ENCODE peak calls at places on chromosomes 16 and 17, in nine cellular contexts. I is GM12878, C is mesendoderm, G is neuronal stem cell, T is SK-N-SH, Z is fibroblast of lung, X is PC-9, B is mammary epithelial cell, N is IMR-90. K is an unnamed sample. For H3K4me1 and H3K36me3, the result is how much of the 10 kb centered on the place peaks cover.

GRCh38 chr16:11985250-11985649 is 8.7 kb downstream of the SNX29 start:
- DNase-seq in C (no peak), I (no peak), B (no peak), T (no peak), N (no peak), Z (no peak), X (no peak), G (no peak), K (no peak)

GRCh38 chr16:62018301-62019060 is 17.8 kb downstream of the CDH8 start:
- DNase-seq in T (no peak), I (no peak), G (no peak), N (no peak), Z (no peak), X (no peak), B (no peak), C (no peak), K (no peak)

GRCh38 chr17:78442648-78443128 is 64.2 kb downstream of the PGS1 start:
- DNase-seq in Z (peak), X (no peak), B (no peak), G (no peak), N (peak), T (no peak), I (no peak), C (no peak), K (no peak)

GRCh38 chr17:7745748-7746470 is 28.4 kb downstream of the DNAH2 start:
- DNase-seq in Z (peak), T (no peak), B (peak), G (no peak), N (peak), C (peak), I (no peak), X (peak), K (no peak)

GRCh38 chr16:56569971-56570370 is 5.1 kb downstream of the MT4 start:
- DNase-seq in C (no peak), Z (no peak), N (no peak), G (no peak), X (no peak), B (no peak), I (no peak), T (no peak), K (no peak)

GRCh38 chr16:76796431-76796830 is 394.6 kb upstream of the MON1B start:
- DNase-seq in X (no peak), G (no peak), Z (peak), I (no peak), C (no peak), B (no peak), N (no peak), T (no peak), K (no peak)

GRCh38 chr17:13001991-13002615 is 15.7 kb downstream of the ELAC2 start:
- DNase-seq in X (no peak), T (no peak), Z (peak), N (peak), I (no peak), G (no peak), B (no peak), C (no peak), K (no peak)

GRCh38 chr17:10130263-10130662 is 68.1 kb downstream of the GAS7 start:
- DNase-seq in C (no peak), T (no peak), G (no peak), Z (peak), X (no peak), B (no peak), I (no peak), N (peak), K (peak)

GRCh38 chr16:67661101-67661661 is 421 bp downstream of the PARD6A start:
- DNase-seq in N (peak), B (peak), X (peak), G (peak), C (peak), T (peak), Z (peak), I (no peak), K (no peak)

GRCh38 chr16:12545792-12546342 is 257.8 kb downstream of the CPPED1 start:
- DNase-seq in X (no peak), G (no peak), I (peak), Z (no peak), C (no peak), N (no peak), T (no peak), B (no peak), K (no peak)

GRCh38 chr17:537133-537532 is 177.5 kb downstream of the VPS53 start:
- DNase-seq in I (no peak), B (no peak), C (peak), T (no peak), X (no peak), N (no peak), Z (no peak), G (no peak), K (no peak)

GRCh38 chr17:48174833-48175232 is 67.3 kb downstream of the SNX11 start:
- DNase-seq in B (no peak), Z (no peak), X (no peak), G (no peak), N (no peak), I (no peak), C (no peak), T (no peak), K (no peak)

GRCh38 chr17:37111329-37111728 is 162.6 kb downstream of the AATF start:
- DNase-seq in I (no peak), C (no peak), T (no peak), B (no peak), G (no peak), Z (no peak), N (no peak), X (no peak), K (no peak)

GRCh38 chr17:8256291-8256690 is 7.2 kb downstream of the PFAS start:
- DNase-seq in N (no peak), T (no peak), X (no peak), G (no peak), C (no peak), B (no peak), Z (no peak), I (no peak), K (no peak)

GRCh38 chr16:4131621-4132020 is 15.4 kb upstream of the ADCY9 start:
- DNase-seq in X (no peak), G (no peak), C (no peak), Z (no peak), N (no peak), B (no peak), T (no peak), I (no peak), K (no peak)

GRCh38 chr17:58267347-58268324 is 13.1 kb downstream of the MPO start:
- DNase-seq in Z (no peak), T (no peak), C (no peak), X (no peak), G (no peak), B (no peak), I (no peak), N (no peak), K (no peak)

GRCh38 chr16:11107781-11108465 is 148.1 kb downstream of the SOCS1 start:
- DNase-seq in G (no peak), Z (peak), T (no peak), N (peak), I (no peak), X (no peak), C (peak), B (no peak), K (no peak)

GRCh38 chr16:8108991-8109509 is 481.3 kb downstream of the TMEM114 start:
- DNase-seq in T (no peak), Z (no peak), C (no peak), B (no peak), G (no peak), X (no peak), N (no peak), I (no peak), K (no peak)

GRCh38 chr16:66408181-66409048 is 18.7 kb upstream of the BEAN1 start:
- DNase-seq in Z (peak), X (peak), B (peak), T (peak), I (no peak), N (peak), C (peak), G (no peak), K (peak)

GRCh38 chr17:76147211-76148014 is 6.4 kb upstream of the FOXJ1 start:
- DNase-seq in T (peak), Z (peak), G (no peak), X (no peak), B (peak), N (peak), I (no peak), C (no peak), K (no peak)

GRCh38 chr16:21169249-21169981 is 10.9 kb downstream of the LDAF1 start:
- DNase-seq in G (no peak), C (no peak), B (peak), T (no peak), N (peak), I (no peak), X (no peak), Z (peak), K (no peak)

GRCh38 chr17:8701221-8701620 is 43.4 kb downstream of the CCDC42 start:
- DNase-seq in I (no peak), T (no peak), Z (no peak), G (no peak), C (no peak), X (no peak), N (no peak), B (no peak), K (no peak)

GRCh38 chr16:11613381-11614303 is 26.9 kb upstream of the LITAF start:
- DNase-seq in T (no peak), B (peak), I (no peak), G (no peak), Z (peak), C (no peak), N (no peak), X (peak), K (no peak)

GRCh38 chr17:509316-509715 is 156.7 kb upstream of the RPH3AL start:
- DNase-seq in C (no peak), T (no peak), B (no peak), I (no peak), G (no peak), Z (no peak), N (no peak), X (no peak), K (no peak)

GRCh38 chr17:57001541-57001940 is 23.6 kb downstream of the SCPEP1 start:
- DNase-seq in N (no peak), Z (no peak), B (no peak), X (no peak), T (no peak), C (peak), G (no peak), I (no peak), K (no peak)

GRCh38 chr17:83067718-83068261 is 11.6 kb upstream of the METRNL start:
- DNase-seq in B (no peak), N (peak), I (no peak), C (no peak), G (no peak), T (peak), X (no peak), Z (peak), K (no peak)

GRCh38 chr16:70437582-70438324 is 1.1 kb downstream of the ST3GAL2 start:
- DNase-seq in T (peak), I (no peak), C (peak), G (no peak), X (no peak), Z (peak), B (peak), N (peak), K (peak)

GRCh38 chr16:15771694-15772093 is 85.1 kb downstream of the MYH11 start:
- DNase-seq in C (no peak), N (no peak), X (no peak), B (no peak), I (no peak), G (no peak), T (no peak), Z (no peak), K (no peak)

GRCh38 chr16:85718682-85719081 is 29.9 kb upstream of the GINS2 start:
- DNase-seq in C (no peak), B (no peak), I (no peak), X (no peak), G (no peak), T (no peak), Z (no peak), N (no peak), K (peak)

GRCh38 chr17:21249086-21249795 is 4.0 kb downstream of the NATD1 start:
- DNase-seq in Z (no peak), N (no peak), G (no peak), X (no peak), B (no peak), I (no peak), C (no peak), T (no peak), K (no peak)
- H3K4me1 ChIP-seq in Z (under half), N (under half), G (under half), X (under half), B (under half), I (under half), C (under half), T (under half), K (under half)

GRCh38 chr16:71937868-71938510 is 42.7 kb downstream of the IST1 start:
- DNase-seq in C (no peak), T (no peak), G (no peak), B (no peak), X (no peak), N (no peak), I (no peak), Z (no peak), K (no peak)
- H3K4me2 ChIP-seq in C (no peak), T (no peak), G (no peak), B (no peak), X (no peak), N (no peak), I (no peak), Z (no peak), K (no peak)

DNA sequence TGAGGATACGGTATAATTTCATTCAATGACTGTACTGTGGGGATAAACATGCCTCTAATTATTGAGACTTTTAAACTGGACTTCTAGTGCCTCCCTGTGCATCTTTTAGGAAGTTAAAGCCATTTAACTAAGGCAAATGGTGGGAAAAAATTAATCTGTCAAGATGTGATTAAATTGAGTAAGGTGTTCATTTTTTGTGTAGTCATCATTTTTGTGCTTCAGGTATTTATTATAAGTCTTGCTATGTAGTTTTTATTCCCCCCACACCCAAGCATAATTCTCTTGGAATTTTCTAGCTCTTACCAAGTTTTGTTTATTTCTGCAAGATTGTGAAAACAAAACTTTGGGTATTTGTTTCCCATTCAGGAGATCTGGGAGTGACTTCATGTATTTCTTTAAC is 10.2 kb downstream of the TAF15 start:
- DNase-seq in G (no peak), B (no peak), I (no peak), N (no peak), X (no peak), T (no peak), Z (no peak), C (no peak), K (no peak)
- H3K36me3 ChIP-seq in G (under half), B (half or more), I (under half), N (under half), X (half or more), T (half or more), Z (under half), C (under half), K (half or more)

GRCh38 chr17:4742133-4742532 is 2.4 kb upstream of the CXCL16 start:
- DNase-seq in X (no peak), B (no peak), Z (no peak), N (no peak), T (no peak), C (no peak), G (no peak), I (no peak), K (no peak)
- H3K4me1 ChIP-seq in X (under half), B (under half), Z (under half), N (under half), T (under half), C (under half), G (under half), I (under half), K (under half)

DNA sequence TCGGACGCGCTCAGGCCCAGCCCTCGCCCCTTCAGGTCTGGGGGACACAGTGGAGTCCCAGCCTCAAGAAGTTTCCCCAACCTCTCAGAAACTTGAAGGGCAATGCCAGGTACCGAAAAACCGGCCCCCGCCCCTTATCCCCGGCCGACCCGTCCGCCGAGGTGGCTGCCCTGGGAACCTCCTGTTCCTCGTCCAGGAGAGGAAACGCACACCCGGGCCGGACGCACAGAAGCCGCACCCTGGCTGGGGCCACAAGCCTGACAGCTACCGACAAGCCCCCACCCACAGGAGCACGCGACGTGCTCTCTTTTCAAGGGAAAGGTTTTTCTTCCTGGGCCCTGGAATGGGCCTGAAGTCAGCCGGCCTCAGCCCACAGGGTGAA is 37.2 kb downstream of the CBFA2T3 start:
- DNase-seq in C (no peak), T (no peak), I (no peak), N (no peak), B (no peak), Z (no peak), G (no peak), X (no peak), K (no peak)
- H3K4me2 ChIP-seq in C (no peak), T (peak), I (peak), N (no peak), B (no peak), Z (no peak), G (peak), X (no peak), K (no peak)

DNA sequence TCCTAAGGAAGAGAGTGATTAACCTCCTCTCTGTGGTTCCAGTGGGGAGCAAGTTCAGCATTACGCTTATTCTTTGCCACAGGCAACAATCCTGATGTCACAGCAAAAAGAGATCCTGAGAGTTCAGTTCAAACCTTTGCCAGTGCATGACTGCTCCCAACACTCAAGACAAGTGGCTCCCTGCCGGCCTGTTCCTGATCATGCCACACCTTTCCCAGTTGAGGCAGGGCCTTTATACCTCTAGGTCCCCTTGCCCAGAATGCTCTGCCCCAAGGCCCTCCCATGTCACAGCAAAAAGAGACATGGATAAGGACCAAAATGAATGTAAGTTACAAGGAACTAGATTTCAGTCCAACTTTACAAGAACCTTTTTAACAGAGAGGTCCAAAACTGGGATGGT is 31.0 kb upstream of the ARHGAP23 start:
- DNase-seq in C (no peak), X (no peak), N (no peak), I (no peak), B (no peak), T (no peak), G (no peak), Z (no peak), K (no peak)
- H3K36me3 ChIP-seq in C (under half), X (under half), N (under half), I (under half), B (under half), T (half or more), G (under half), Z (under half), K (under half)

GRCh38 chr17:45311762-45312476 is 4.9 kb downstream of the MAP3K14 start:
- DNase-seq in X (peak), T (peak), I (no peak), B (peak), G (no peak), C (peak), Z (no peak), N (peak), K (peak)
- H3K4me1 ChIP-seq in X (half or more), T (under half), I (half or more), B (half or more), G (under half), C (under half), Z (under half), N (under half), K (half or more)

GRCh38 chr16:88039591-88039990 is 88.4 kb downstream of the BANP start:
- DNase-seq in T (no peak), B (no peak), X (no peak), N (no peak), C (no peak), I (no peak), G (no peak), Z (no peak), K (no peak)

GRCh38 chr16:88030498-88030897 is 79.3 kb downstream of the BANP start:
- DNase-seq in T (no peak), G (no peak), I (no peak), C (no peak), X (no peak), N (no peak), B (no peak), Z (no peak), K (no peak)

GRCh38 chr16:88034770-88035169 is 83.5 kb downstream of the BANP start:
- DNase-seq in N (peak), X (no peak), I (no peak), Z (peak), B (no peak), T (no peak), C (no peak), G (no peak), K (no peak)

GRCh38 chr16:88035292-88035691 is 84.1 kb downstream of the BANP start:
- DNase-seq in Z (no peak), T (no peak), I (no peak), X (no peak), N (no peak), C (no peak), G (no peak), B (no peak), K (no peak)
- H3K4me2 ChIP-seq in Z (no peak), T (no peak), I (no peak), X (no peak), N (no peak), C (no peak), G (no peak), B (no peak), K (no peak)